ENCODE peak calls at places on chromosomes 12 and 14, in ten cellular contexts. R is cardiac muscle cell, S is mucosa of descending colon, X is adrenal gland, G is GM12878, K is body of pancreas, O is heart right ventricle, M is lower lobe of right lung, L is IMR-90, V is neural progenitor cell. E is an unnamed sample. For H3K4me1, the result is how much of the 10 kb centered on the place peaks cover.

GRCh38 chr14:101954501-101954900 is 9.9 kb upstream of the DYNC1H1 start:
- DNase-seq in R (no peak), S (no peak), X (peak), G (no peak), K (no peak), O (no peak), M (peak), L (no peak), V (no peak), E (no peak)

GRCh38 chr12:51377099-51377984 is 13.9 kb downstream of the GALNT6 start:
- DNase-seq in R (no peak), S (no peak), X (no peak), G (no peak), K (no peak), O (no peak), M (no peak), L (no peak), V (no peak), E (no peak)

GRCh38 chr12:51863921-51864700 is 15.6 kb upstream of the FIGNL2 start:
- DNase-seq in R (peak), S (no peak), X (no peak), G (no peak), K (no peak), O (no peak), M (no peak), L (no peak), V (peak), E (peak)

GRCh38 chr12:81263072-81263471 is 185.2 kb downstream of the ACSS3 start:
- DNase-seq in R (no peak), S (no peak), X (no peak), G (no peak), K (no peak), O (no peak), M (no peak), L (no peak), V (no peak), E (no peak)

GRCh38 chr12:29402437-29402836 is 21.5 kb upstream of the ERGIC2 start:
- DNase-seq in R (no peak), S (no peak), X (no peak), G (no peak), K (no peak), O (no peak), M (no peak), L (no peak), V (no peak), E (no peak)

GRCh38 chr12:92146865-92147264 is 1.2 kb upstream of the BTG1 start:
- DNase-seq in R (no peak), S (no peak), X (no peak), G (no peak), K (no peak), O (no peak), M (no peak), L (no peak), V (no peak), E (no peak)

GRCh38 chr14:94145902-94146527 is 16.6 kb upstream of the IFI27L2 start:
- DNase-seq in R (no peak), S (no peak), X (no peak), G (no peak), K (no peak), O (no peak), M (no peak), L (no peak), V (no peak), E (no peak)

GRCh38 chr14:63853831-63854293 is 1.1 kb downstream of the SYNE2 start:
- DNase-seq in R (peak), S (peak), X (peak), G (no peak), K (peak), O (peak), M (peak), L (peak), V (peak), E (no peak)

GRCh38 chr14:96091149-96091693 is 52.1 kb downstream of the C14orf132 start:
- DNase-seq in R (no peak), S (no peak), X (peak), G (no peak), K (no peak), O (no peak), M (no peak), L (no peak), V (no peak), E (peak)

GRCh38 chr12:122100568-122100967 is 22.0 kb downstream of the MLXIP start:
- DNase-seq in R (no peak), S (no peak), X (no peak), G (no peak), K (no peak), O (no peak), M (no peak), L (no peak), V (no peak), E (no peak)

GRCh38 chr12:121611306-121611705 is 15.0 kb upstream of the ORAI1 start:
- DNase-seq in R (no peak), S (no peak), X (no peak), G (no peak), K (peak), O (no peak), M (no peak), L (no peak), V (no peak), E (no peak)

GRCh38 chr12:28563926-28564325 is 373.7 kb downstream of the CCDC91 start:
- DNase-seq in R (no peak), S (no peak), X (no peak), G (no peak), K (no peak), O (no peak), M (no peak), L (peak), V (no peak), E (no peak)

GRCh38 chr12:99810718-99811593 is 163.4 kb downstream of the GARIN6 start:
- DNase-seq in R (no peak), S (no peak), X (no peak), G (no peak), K (peak), O (no peak), M (no peak), L (peak), V (no peak), E (no peak)

GRCh38 chr12:121575952-121576615 is 4.7 kb downstream of the KDM2B start:
- DNase-seq in R (no peak), S (no peak), X (no peak), G (no peak), K (no peak), O (no peak), M (no peak), L (no peak), V (peak), E (peak)

GRCh38 chr14:23389396-23389795 is 12.6 kb downstream of the CMTM5 start:
- DNase-seq in R (no peak), S (no peak), X (no peak), G (no peak), K (no peak), O (no peak), M (no peak), L (no peak), V (no peak), E (no peak)

GRCh38 chr12:76533331-76533730 is 26.2 kb downstream of the OSBPL8 start:
- DNase-seq in R (peak), S (no peak), X (no peak), G (no peak), K (no peak), O (no peak), M (no peak), L (no peak), V (no peak), E (no peak)

GRCh38 chr12:94725375-94726168 is 75.2 kb upstream of the TMCC3 start:
- DNase-seq in R (peak), S (no peak), X (peak), G (no peak), K (no peak), O (peak), M (no peak), L (peak), V (peak), E (peak)

GRCh38 chr12:58202933-58203713 is 261.8 kb downstream of the ATP23 start:
- DNase-seq in R (no peak), S (no peak), X (no peak), G (no peak), K (no peak), O (peak), M (no peak), L (no peak), V (no peak), E (no peak)

GRCh38 chr12:94832105-94832504 is 171.4 kb downstream of the NDUFA12 start:
- DNase-seq in R (no peak), S (no peak), X (no peak), G (no peak), K (no peak), O (no peak), M (no peak), L (no peak), V (no peak), E (no peak)

GRCh38 chr14:59425322-59425945 is 39.7 kb downstream of the GPR135 start:
- DNase-seq in R (no peak), S (no peak), X (no peak), G (no peak), K (no peak), O (peak), M (no peak), L (peak), V (no peak), E (no peak)

GRCh38 chr12:25957898-25958253 is 606 bp upstream of the RASSF8 start:
- DNase-seq in R (no peak), S (no peak), X (no peak), G (no peak), K (no peak), O (no peak), M (no peak), L (peak), V (no peak), E (peak)

GRCh38 chr12:116613256-116613655 is 54.1 kb downstream of the MAP1LC3B2 start:
- DNase-seq in R (peak), S (no peak), X (no peak), G (no peak), K (no peak), O (no peak), M (no peak), L (no peak), V (no peak), E (no peak)

GRCh38 chr12:46918631-46919030 is 92.8 kb upstream of the SLC38A4 start:
- DNase-seq in R (no peak), S (no peak), X (no peak), G (no peak), K (no peak), O (no peak), M (no peak), L (no peak), V (no peak), E (no peak)

GRCh38 chr14:36221097-36221496 is 44.6 kb upstream of the PTCSC3 start:
- DNase-seq in R (no peak), S (no peak), X (no peak), G (no peak), K (no peak), O (no peak), M (no peak), L (no peak), V (peak), E (no peak)

GRCh38 chr12:11839093-11839641 is 189.7 kb downstream of the ETV6 start:
- DNase-seq in R (no peak), S (no peak), X (peak), G (no peak), K (peak), O (peak), M (no peak), L (peak), V (no peak), E (no peak)

GRCh38 chr14:20494935-20495766 is 10.2 kb upstream of the RNASE10 start:
- DNase-seq in R (no peak), S (no peak), X (no peak), G (no peak), K (no peak), O (no peak), M (no peak), L (peak), V (no peak), E (no peak)

GRCh38 chr12:53174881-53175491 is 5.5 kb upstream of the ZNF740 start:
- DNase-seq in R (peak), S (no peak), X (peak), G (no peak), K (peak), O (no peak), M (no peak), L (peak), V (peak), E (no peak)

GRCh38 chr14:53501361-53502320 is 348.5 kb upstream of the DDHD1 start:
- DNase-seq in R (no peak), S (no peak), X (no peak), G (no peak), K (no peak), O (no peak), M (no peak), L (peak), V (no peak), E (no peak)

GRCh38 chr14:54474232-54474793 is 14.5 kb downstream of the GMFB start:
- DNase-seq in R (no peak), S (no peak), X (no peak), G (no peak), K (no peak), O (no peak), M (no peak), L (peak), V (no peak), E (no peak)

GRCh38 chr14:56491299-56492285 is 88.0 kb upstream of the TMEM260 start:
- DNase-seq in R (peak), S (no peak), X (peak), G (peak), K (peak), O (peak), M (no peak), L (peak), V (peak), E (no peak)

GRCh38 chr12:46886541-46887041 is 60.8 kb upstream of the SLC38A4 start:
- DNase-seq in R (no peak), S (no peak), X (no peak), G (no peak), K (no peak), O (no peak), M (no peak), L (peak), V (no peak), E (no peak)

GRCh38 chr12:59651230-59651920 is 55.5 kb downstream of the SLC16A7 start:
- DNase-seq in R (no peak), S (no peak), X (no peak), G (no peak), K (no peak), O (no peak), M (no peak), L (peak), V (no peak), E (no peak)

GRCh38 chr12:46390881-46391280 is 18.3 kb upstream of the SLC38A2 start:
- DNase-seq in R (no peak), S (no peak), X (no peak), G (no peak), K (no peak), O (no peak), M (no peak), L (no peak), V (peak), E (no peak)

GRCh38 chr14:24840204-24840893 is 206.4 kb upstream of the GZMB start:
- DNase-seq in R (no peak), S (no peak), X (no peak), G (no peak), K (no peak), O (no peak), M (no peak), L (no peak), V (peak), E (no peak)

GRCh38 chr12:31033681-31034080 is 40.0 kb upstream of the DDX11 start:
- DNase-seq in R (no peak), S (no peak), X (no peak), G (no peak), K (no peak), O (no peak), M (no peak), L (no peak), V (no peak), E (no peak)

GRCh38 chr14:88667555-88668273 is 104.9 kb downstream of the ZC3H14 start:
- DNase-seq in R (peak), S (peak), X (peak), G (peak), K (peak), O (peak), M (no peak), L (peak), V (peak), E (peak)

GRCh38 chr12:5417500-5417899 is 14.4 kb upstream of the NTF3 start:
- DNase-seq in R (no peak), S (no peak), X (no peak), G (no peak), K (no peak), O (no peak), M (no peak), L (peak), V (no peak), E (no peak)

GRCh38 chr14:37232907-37233481 is 35.3 kb downstream of the MIPOL1 start:
- DNase-seq in R (peak), S (no peak), X (no peak), G (no peak), K (no peak), O (no peak), M (no peak), L (peak), V (peak), E (no peak)

GRCh38 chr12:124560519-124560918 is 6.9 kb downstream of the NCOR2 start:
- DNase-seq in R (no peak), S (no peak), X (no peak), G (no peak), K (no peak), O (no peak), M (no peak), L (no peak), V (no peak), E (peak)
- H3K4me1 ChIP-seq in R (under half), S (under half), X (under half), G (under half), K (under half), O (half or more), M (half or more), L (under half), V (under half), E (under half)

GRCh38 chr12:65891219-65891618 is 66.9 kb downstream of the HMGA2 start:
- DNase-seq in R (no peak), S (no peak), X (no peak), G (no peak), K (no peak), O (no peak), M (no peak), L (peak), V (no peak), E (no peak)

GRCh38 chr12:65894624-65895023 is 70.3 kb downstream of the HMGA2 start:
- DNase-seq in R (no peak), S (no peak), X (no peak), G (no peak), K (no peak), O (no peak), M (no peak), L (no peak), V (no peak), E (no peak)

GRCh38 chr12:65892905-65893304 is 68.6 kb downstream of the HMGA2 start:
- DNase-seq in R (no peak), S (no peak), X (no peak), G (no peak), K (no peak), O (no peak), M (no peak), L (peak), V (no peak), E (no peak)

GRCh38 chr12:65894127-65894526 is 69.8 kb downstream of the HMGA2 start:
- DNase-seq in R (no peak), S (no peak), X (no peak), G (no peak), K (no peak), O (no peak), M (no peak), L (peak), V (no peak), E (no peak)

GRCh38 chr12:65891987-65892481 is 67.8 kb downstream of the HMGA2 start:
- DNase-seq in R (no peak), S (peak), X (peak), G (no peak), K (peak), O (peak), M (no peak), L (peak), V (no peak), E (peak)
- H3K4me1 ChIP-seq in R (under half), S (under half), X (under half), G (under half), K (under half), O (under half), M (under half), L (under half), V (half or more), E (under half)

GRCh38 chr12:88570103-88570502 is 10.2 kb downstream of the KITLG start:
- DNase-seq in R (no peak), S (no peak), X (no peak), G (no peak), K (no peak), O (no peak), M (no peak), L (peak), V (no peak), E (no peak)
- H3K4me1 ChIP-seq in R (under half), S (under half), X (under half), G (under half), K (under half), O (half or more), M (under half), L (under half), V (under half), E (under half)

GRCh38 chr12:3535431-3535841 is 44.4 kb downstream of the PRMT8 start:
- DNase-seq in R (no peak), S (no peak), X (no peak), G (no peak), K (no peak), O (no peak), M (no peak), L (no peak), V (no peak), E (no peak)
- H3K4me1 ChIP-seq in R (under half), S (under half), X (under half), G (under half), K (under half), O (under half), M (under half), L (under half), V (under half), E (under half)

GRCh38 chr14:69395929-69396328 is 2.2 kb downstream of the ERH start:
- DNase-seq in R (no peak), S (no peak), X (no peak), G (no peak), K (no peak), O (no peak), M (no peak), L (no peak), V (no peak), E (no peak)
- H3K4me1 ChIP-seq in R (under half), S (under half), X (under half), G (under half), K (under half), O (half or more), M (under half), L (under half), V (under half), E (under half)

E was measured in right cardiac atrium.